ENCODE peak calls at places on chromosomes 3 and 15, in five cellular contexts. One of them, this sample, is unnamed.

GRCh38 chr3:52507359-52507758 is 12.2 kb downstream of the STAB1 start:
- DNase-seq in H1: no peak
- DNase-seq in GM12878: no peak
- DNase-seq in HepG2: peak
- DNase-seq in WTC11: no peak
- DNase-seq in this sample: no peak

GRCh38 chr3:117127147-117127546 is 417.6 kb downstream of the TUSC7 start:
- DNase-seq in H1: no peak
- DNase-seq in GM12878: no peak
- DNase-seq in HepG2: no peak
- DNase-seq in WTC11: no peak
- DNase-seq in this sample: no peak

GRCh38 chr15:80157215-80157614 is 4.4 kb downstream of the FAH start:
- DNase-seq in H1: no peak
- DNase-seq in GM12878: no peak
- DNase-seq in HepG2: no peak
- DNase-seq in WTC11: no peak
- DNase-seq in this sample: no peak

GRCh38 chr15:63856711-63857458 is 23.1 kb upstream of the HERC1 start:
- DNase-seq in H1: no peak
- DNase-seq in GM12878: no peak
- DNase-seq in HepG2: no peak
- DNase-seq in WTC11: no peak
- DNase-seq in this sample: no peak

GRCh38 chr3:13177641-13178040 is 104.4 kb upstream of the IQSEC1 start:
- DNase-seq in H1: no peak
- DNase-seq in GM12878: no peak
- DNase-seq in HepG2: no peak
- DNase-seq in WTC11: no peak
- DNase-seq in this sample: no peak

GRCh38 chr3:64890466-64890865 is 202.7 kb upstream of the ADAMTS9 start:
- DNase-seq in H1: no peak
- DNase-seq in GM12878: no peak
- DNase-seq in HepG2: no peak
- DNase-seq in WTC11: no peak
- DNase-seq in this sample: no peak

GRCh38 chr3:4746241-4746958 is 232.8 kb upstream of the BHLHE40 start:
- DNase-seq in H1: no peak
- DNase-seq in GM12878: no peak
- DNase-seq in HepG2: no peak
- DNase-seq in WTC11: no peak
- DNase-seq in this sample: no peak

GRCh38 chr3:13073042-13073906 is at the start of gene IQSEC1:
- DNase-seq in H1: peak
- DNase-seq in GM12878: no peak
- DNase-seq in HepG2: no peak
- DNase-seq in WTC11: peak
- DNase-seq in this sample: peak

GRCh38 chr3:50356553-50356952 is 2.8 kb downstream of the TMEM115 start:
- DNase-seq in H1: peak
- DNase-seq in GM12878: no peak
- DNase-seq in HepG2: no peak
- DNase-seq in WTC11: no peak
- DNase-seq in this sample: no peak

GRCh38 chr3:11606090-11606784 is 37.5 kb downstream of the VGLL4 start:
- DNase-seq in H1: no peak
- DNase-seq in GM12878: no peak
- DNase-seq in HepG2: no peak
- DNase-seq in WTC11: no peak
- DNase-seq in this sample: no peak

GRCh38 chr3:99639579-99639978 is 1.2 kb downstream of the COL8A1 start:
- DNase-seq in H1: no peak
- DNase-seq in GM12878: no peak
- DNase-seq in HepG2: no peak
- DNase-seq in WTC11: no peak
- DNase-seq in this sample: no peak

GRCh38 chr3:40191251-40191650 is 118.3 kb upstream of the EIF1B start:
- DNase-seq in H1: no peak
- DNase-seq in GM12878: no peak
- DNase-seq in HepG2: no peak
- DNase-seq in WTC11: no peak
- DNase-seq in this sample: no peak

GRCh38 chr15:62509395-62509973 is 344.4 kb upstream of the C2CD4B start:
- DNase-seq in H1: no peak
- DNase-seq in GM12878: no peak
- DNase-seq in HepG2: no peak
- DNase-seq in WTC11: no peak
- DNase-seq in this sample: no peak

GRCh38 chr15:77798151-77798550 is 165.4 kb upstream of the LINGO1 start:
- DNase-seq in H1: no peak
- DNase-seq in GM12878: no peak
- DNase-seq in HepG2: no peak
- DNase-seq in WTC11: no peak
- DNase-seq in this sample: no peak

GRCh38 chr15:60318236-60318867 is 79.4 kb downstream of the ANXA2 start:
- DNase-seq in H1: no peak
- DNase-seq in GM12878: no peak
- DNase-seq in HepG2: no peak
- DNase-seq in WTC11: no peak
- DNase-seq in this sample: no peak

GRCh38 chr3:184145881-184146280 is 9.3 kb upstream of the DVL3 start:
- DNase-seq in H1: no peak
- DNase-seq in GM12878: no peak
- DNase-seq in HepG2: no peak
- DNase-seq in WTC11: no peak
- DNase-seq in this sample: no peak

DNA sequence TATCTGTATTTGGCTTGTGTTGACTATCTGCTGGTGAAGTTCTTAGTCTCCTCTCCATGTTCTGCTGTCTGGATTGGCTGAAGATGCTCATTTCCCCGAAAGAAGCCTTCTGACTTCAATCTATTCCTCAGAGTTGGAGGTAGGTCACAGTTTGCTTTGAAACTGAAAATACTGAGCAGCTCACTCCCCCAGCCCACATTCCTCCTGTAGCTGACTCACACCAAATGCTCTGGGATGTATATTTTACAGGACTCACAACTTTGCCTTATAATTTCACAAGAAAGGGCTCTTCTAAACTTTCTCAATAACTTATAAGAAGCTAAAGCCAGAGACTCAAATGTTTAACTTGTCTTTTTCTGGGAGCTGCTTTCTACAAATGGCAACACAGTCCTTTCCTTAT is 36.3 kb upstream of the SNX4 start:
- DNase-seq in H1: no peak
- DNase-seq in GM12878: no peak
- DNase-seq in HepG2: no peak
- DNase-seq in WTC11: no peak
- DNase-seq in this sample: no peak
- TF ChIP-seq USF2 in H1: no peak
- TF ChIP-seq USF2 in GM12878: no peak
- TF ChIP-seq USF2 in HepG2: no peak
- TF ChIP-seq USF2 in WTC11: no peak
- TF ChIP-seq USF2 in this sample: no peak

DNA sequence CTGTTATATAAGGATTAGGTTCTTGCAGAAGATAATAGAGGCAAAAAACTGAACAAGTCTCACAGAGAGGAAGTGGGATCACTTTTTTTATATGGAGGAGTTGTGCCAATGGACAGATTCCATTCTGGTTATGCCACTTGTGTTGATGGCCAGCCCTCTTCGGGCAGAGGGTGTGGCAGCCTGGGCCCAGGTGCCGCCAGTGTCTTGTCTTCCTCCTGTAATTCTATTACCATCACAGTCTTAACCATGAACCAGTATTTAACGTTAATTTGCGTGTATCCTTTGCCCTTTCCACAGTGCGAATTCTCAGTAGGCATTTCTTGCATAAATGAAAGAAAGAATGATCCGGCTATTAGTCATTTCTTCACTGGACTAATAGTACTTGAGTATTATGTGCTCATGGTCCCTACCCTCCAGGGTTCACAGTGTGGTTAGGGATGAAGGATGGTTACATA is 7.0 kb upstream of the USP4 start:
- DNase-seq in H1: no peak
- DNase-seq in GM12878: no peak
- DNase-seq in HepG2: no peak
- DNase-seq in WTC11: no peak
- DNase-seq in this sample: no peak
- TF ChIP-seq CREB1 in H1: no peak
- TF ChIP-seq CREB1 in GM12878: no peak
- TF ChIP-seq CREB1 in HepG2: no peak
- TF ChIP-seq CREB1 in WTC11: no peak
- TF ChIP-seq CREB1 in this sample: no peak

GRCh38 chr15:92636950-92637481 is 18.6 kb downstream of the FAM174B start:
- DNase-seq in H1: peak
- DNase-seq in GM12878: no peak
- DNase-seq in HepG2: no peak
- DNase-seq in WTC11: peak
- DNase-seq in this sample: peak
- TF ChIP-seq USF2 in H1: no peak
- TF ChIP-seq USF2 in GM12878: no peak
- TF ChIP-seq USF2 in HepG2: no peak
- TF ChIP-seq USF2 in WTC11: peak
- TF ChIP-seq USF2 in this sample: no peak

GRCh38 chr3:170108955-170109354 is 71.2 kb downstream of the GPR160 start:
- DNase-seq in H1: no peak
- DNase-seq in GM12878: no peak
- DNase-seq in HepG2: no peak
- DNase-seq in WTC11: no peak
- DNase-seq in this sample: no peak
- TF ChIP-seq CREB1 in H1: no peak
- TF ChIP-seq CREB1 in GM12878: no peak
- TF ChIP-seq CREB1 in HepG2: no peak
- TF ChIP-seq CREB1 in WTC11: no peak
- TF ChIP-seq CREB1 in this sample: no peak

DNA sequence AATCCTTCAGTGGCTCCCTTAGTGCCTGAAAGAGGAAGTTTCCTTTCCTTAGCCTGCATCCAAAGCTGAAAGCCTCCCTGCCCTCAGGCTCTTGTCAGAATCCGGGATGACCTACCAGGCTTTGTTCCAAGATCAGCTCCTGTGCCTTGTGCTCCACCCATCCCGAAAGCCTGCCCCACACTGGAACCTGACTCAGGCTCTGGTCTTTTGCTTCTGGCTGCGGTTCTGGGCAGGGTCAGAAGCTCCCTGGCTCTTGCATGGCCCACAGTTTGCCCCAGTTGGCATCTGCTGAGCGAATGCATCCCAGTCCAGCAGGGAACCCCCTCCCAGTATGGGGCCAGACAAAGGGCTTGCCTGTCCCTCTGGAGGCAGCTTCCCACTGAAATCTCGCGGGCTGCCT is 25.9 kb upstream of the KIF23 start:
- DNase-seq in H1: no peak
- DNase-seq in GM12878: no peak
- DNase-seq in HepG2: no peak
- DNase-seq in WTC11: no peak
- DNase-seq in this sample: no peak
- TF ChIP-seq USF2 in H1: no peak
- TF ChIP-seq USF2 in GM12878: no peak
- TF ChIP-seq USF2 in HepG2: no peak
- TF ChIP-seq USF2 in WTC11: no peak
- TF ChIP-seq USF2 in this sample: no peak